ENCODE peak calls at places on chromosomes 11 and 22, in seven cellular contexts. F is tibial artery, X is tibial nerve, K is substantia nigra, G is adrenal gland, Y is cardiac muscle cell, C is breast epithelium. N is an unnamed sample.

GRCh38 chr11:7656704-7657103 is 16.6 kb downstream of the CYB5R2 start:
- DNase-seq in Y (no peak), X (no peak), K (no peak), C (no peak), F (peak), G (no peak), N (no peak)

GRCh38 chr22:44254811-44255210 is 57.9 kb downstream of the SHISAL1 start:
- DNase-seq in Y (no peak), K (no peak), G (no peak), C (no peak), F (peak), X (no peak), N (no peak)

GRCh38 chr11:36411202-36411640 is 98.9 kb downstream of the TRAF6 start:
- DNase-seq in C (no peak), K (no peak), Y (no peak), X (no peak), F (no peak), G (peak), N (no peak)

GRCh38 chr11:61026121-61027031 is 54.9 kb downstream of the CD6 start:
- DNase-seq in Y (no peak), C (no peak), K (no peak), F (no peak), G (peak), X (no peak), N (no peak)

GRCh38 chr11:88421530-88421929 is 84.0 kb upstream of the CTSC start:
- DNase-seq in F (no peak), X (no peak), C (no peak), G (peak), Y (no peak), K (no peak), N (peak)

GRCh38 chr11:29956076-29956556 is 60.7 kb downstream of the KCNA4 start:
- DNase-seq in K (no peak), F (no peak), Y (no peak), G (no peak), X (no peak), C (no peak), N (no peak)

GRCh38 chr22:48338793-48339705 is 1488.6 kb downstream of the BRD1 start:
- DNase-seq in K (no peak), C (no peak), G (no peak), Y (no peak), F (no peak), X (no peak), N (no peak)

GRCh38 chr11:70552167-70552435 is 153.8 kb downstream of the CTTN start:
- DNase-seq in Y (no peak), C (no peak), K (no peak), G (no peak), X (no peak), F (no peak), N (no peak)

GRCh38 chr11:61124574-61125309 is 22.5 kb downstream of the CD5 start:
- DNase-seq in Y (no peak), K (no peak), G (no peak), X (no peak), F (no peak), C (no peak), N (no peak)

GRCh38 chr11:126188332-126189108 is 22.9 kb downstream of the RPUSD4 start:
- DNase-seq in X (no peak), C (no peak), Y (no peak), K (no peak), G (no peak), F (no peak), N (no peak)

GRCh38 chr11:69007978-69008381 is 5.1 kb downstream of the MRGPRF start:
- DNase-seq in F (peak), X (no peak), C (no peak), K (no peak), G (no peak), Y (no peak), N (no peak)

GRCh38 chr11:69005631-69006368 is 7.2 kb downstream of the MRGPRF start:
- DNase-seq in K (no peak), X (peak), Y (no peak), C (no peak), F (peak), G (no peak), N (no peak)

GRCh38 chr11:69005183-69005630 is 7.8 kb downstream of the MRGPRF start:
- DNase-seq in F (peak), X (peak), K (no peak), Y (no peak), C (no peak), G (no peak), N (no peak)

GRCh38 chr11:69008774-69009440 is 4.1 kb downstream of the MRGPRF start:
- DNase-seq in F (peak), G (peak), C (no peak), Y (no peak), K (no peak), X (peak), N (no peak)

DNA sequence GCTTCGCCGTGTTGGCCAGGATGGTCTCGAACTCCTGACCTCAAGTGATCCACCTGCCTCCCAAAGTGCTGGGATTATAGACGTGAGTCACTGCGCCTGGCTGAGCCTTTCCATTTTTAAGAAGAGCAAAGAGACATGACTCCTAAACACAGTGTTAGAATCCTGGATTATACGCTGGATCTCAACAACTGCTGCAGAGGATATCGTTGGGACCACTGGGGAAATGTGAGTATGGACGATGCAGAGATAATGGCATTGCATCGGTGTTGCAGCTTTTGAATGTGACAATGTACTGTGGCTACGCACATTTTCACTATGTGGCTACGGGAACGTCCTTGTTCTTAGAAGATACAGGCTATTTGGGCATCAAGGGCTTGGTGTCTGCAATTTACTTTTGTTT is 6.2 kb downstream of the MRGPRF start:
- DNase-seq in C (no peak), F (no peak), Y (no peak), G (no peak), K (no peak), X (no peak), N (no peak)
- H3K27ac ChIP-seq in C (no peak), F (peak), Y (no peak), G (no peak), K (no peak), X (no peak), N (no peak)

GRCh38 chr22:39731881-39732555 is 161.5 kb downstream of the CACNA1I start:
- DNase-seq in X (no peak), F (peak), C (no peak), K (no peak), G (no peak), Y (no peak), N (no peak)
- H3K27ac ChIP-seq in X (no peak), F (no peak), C (no peak), K (no peak), G (no peak), Y (no peak), N (no peak)

GRCh38 chr11:102615077-102615893 is 9.8 kb downstream of the MMP20 start:
- DNase-seq in Y (no peak), C (no peak), G (no peak), X (no peak), F (no peak), K (no peak), N (no peak)
- H3K27ac ChIP-seq in Y (no peak), C (no peak), G (no peak), X (no peak), F (no peak), K (no peak), N (no peak)

GRCh38 chr11:67055812-67056211 is 835 bp upstream of the RHOD start:
- DNase-seq in X (no peak), C (peak), F (no peak), G (no peak), K (no peak), Y (no peak), N (no peak)
- H3K27ac ChIP-seq in X (no peak), C (peak), F (peak), G (peak), K (no peak), Y (no peak), N (no peak)

GRCh38 chr11:45934580-45935318 is 12.3 kb downstream of the LARGE2 start:
- DNase-seq in C (no peak), F (no peak), Y (peak), K (no peak), X (no peak), G (no peak), N (no peak)
- H3K27ac ChIP-seq in C (peak), F (no peak), Y (peak), K (no peak), X (no peak), G (no peak), N (no peak)

GRCh38 chr11:128453444-128454336 is 133.7 kb downstream of the ETS1 start:
- DNase-seq in F (peak), Y (no peak), C (peak), K (no peak), X (peak), G (peak), N (no peak)
- H3K27ac ChIP-seq in F (peak), Y (no peak), C (peak), K (no peak), X (no peak), G (no peak), N (no peak)